ENCODE peak calls at places on chromosome 16, in eight cellular contexts. V is transverse colon, G is adrenal gland, K is IMR-90, J is tibial nerve, Y is suprapubic skin, S is endodermal cell, R is PC-3. C is an unnamed sample.

GRCh38 chr16:14304891-14305459 is 233.9 kb downstream of the MRTFB start:
- DNase-seq in V (no peak), Y (no peak), J (no peak), S (no peak), G (no peak), K (no peak), R (no peak), C (no peak)

GRCh38 chr16:5979905-5980550 is 882.4 kb upstream of the EEF2KMT start:
- DNase-seq in J (no peak), V (peak; percentile 10), G (no peak), K (no peak), S (peak; percentile 70), Y (no peak), R (no peak), C (no peak)

GRCh38 chr16:67718668-67719047 is 458 bp downstream of the GFOD2 start:
- DNase-seq in G (no peak), K (no peak), S (no peak), R (no peak), V (peak; percentile 11), Y (no peak), J (no peak), C (no peak)

GRCh38 chr16:17160285-17160854 is 310.4 kb downstream of the XYLT1 start:
- DNase-seq in R (no peak), K (peak; percentile 45), G (no peak), S (no peak), J (no peak), Y (no peak), V (no peak), C (no peak)

GRCh38 chr16:67395458-67396158 is 2.3 kb upstream of the TPPP3 start:
- DNase-seq in G (no peak), R (no peak), Y (peak; percentile 64), V (no peak), S (no peak), K (peak; percentile 72), J (no peak), C (no peak)

GRCh38 chr16:11743308-11744074 is 834 bp upstream of the TXNDC11 start:
- DNase-seq in S (no peak), Y (peak; percentile 83), K (peak; percentile 49), V (peak; percentile 39), J (peak; percentile 30), R (peak; percentile 8), G (peak; percentile 81), C (peak; percentile 44)

GRCh38 chr16:19704321-19705130 is 13.5 kb downstream of the KNOP1 start:
- DNase-seq in V (no peak), Y (no peak), G (peak; percentile 76), R (peak; percentile 16), K (peak; percentile 77), S (no peak), J (no peak), C (no peak)

GRCh38 chr16:56775162-56775561 is 45.2 kb downstream of the NUP93 start:
- DNase-seq in J (no peak), G (no peak), K (no peak), V (no peak), R (no peak), Y (no peak), S (no peak), C (no peak)

GRCh38 chr16:2385441-2385840 is 43.8 kb upstream of the CCNF start:
- DNase-seq in S (peak; percentile 49), G (no peak), R (peak; percentile 64), Y (no peak), J (no peak), V (no peak), K (peak; percentile 27), C (no peak)

GRCh38 chr16:68737046-68737729 is at the start of gene CDH1:
- DNase-seq in J (no peak), K (no peak), G (no peak), S (peak; percentile 98), R (peak; percentile 86), V (peak; percentile 95), Y (peak; percentile 84), C (no peak)

GRCh38 chr16:30876867-30877266 is 17.0 kb downstream of the BCL7C start:
- DNase-seq in V (no peak), Y (no peak), J (no peak), S (peak; percentile 70), R (no peak), G (no peak), K (no peak), C (no peak)

GRCh38 chr16:2706085-2706484 is 13.9 kb downstream of the PRSS27 start:
- DNase-seq in S (no peak), V (no peak), R (no peak), Y (no peak), K (no peak), G (no peak), J (no peak), C (no peak)

GRCh38 chr16:23145186-23145585 is 4.1 kb downstream of the USP31 start:
- DNase-seq in K (no peak), R (peak; percentile 11), S (peak; percentile 60), Y (no peak), J (no peak), G (no peak), V (no peak), C (no peak)

GRCh38 chr16:2236362-2237075 is at the start of gene DNASE1L2:
- DNase-seq in J (no peak), R (peak; percentile 14), V (no peak), S (peak; percentile 82), Y (peak; percentile 67), G (no peak), K (no peak), C (no peak)

GRCh38 chr16:58509256-58510096 is 5.8 kb upstream of the SETD6 start:
- DNase-seq in G (peak; percentile 46), S (no peak), K (no peak), J (no peak), R (no peak), V (no peak), Y (peak; percentile 34), C (no peak)

GRCh38 chr16:12498077-12498476 is 305.6 kb downstream of the CPPED1 start:
- DNase-seq in V (no peak), R (no peak), S (no peak), J (no peak), K (no peak), G (no peak), Y (no peak), C (no peak)

GRCh38 chr16:3513892-3514600 is 13.2 kb downstream of the CLUAP1 start:
- DNase-seq in R (no peak), V (no peak), K (peak; percentile 50), G (no peak), Y (no peak), J (no peak), S (no peak), C (no peak)

GRCh38 chr16:689175-689897 is 862 bp downstream of the WDR24 start:
- DNase-seq in R (no peak), V (no peak), S (no peak), K (no peak), G (no peak), Y (no peak), J (no peak), C (no peak)

GRCh38 chr16:56423584-56424403 is 1.6 kb downstream of the AMFR start:
- DNase-seq in K (no peak), V (no peak), Y (no peak), G (no peak), S (no peak), R (no peak), J (no peak), C (no peak)

GRCh38 chr16:78641463-78641862 is 542.0 kb downstream of the WWOX start:
- DNase-seq in G (no peak), K (no peak), J (no peak), V (no peak), S (no peak), Y (no peak), R (no peak), C (no peak)

GRCh38 chr16:12160815-12161550 is 184.4 kb downstream of the SNX29 start:
- DNase-seq in J (no peak), K (no peak), R (no peak), G (no peak), V (no peak), S (no peak), Y (no peak), C (no peak)

GRCh38 chr16:48531011-48531962 is 78.7 kb downstream of the N4BP1 start:
- DNase-seq in S (peak; percentile 32), Y (peak; percentile 74), R (no peak), J (peak; percentile 55), K (no peak), V (no peak), G (no peak), C (peak; percentile 59)

GRCh38 chr16:81707411-81708321 is 71.4 kb upstream of the PLCG2 start:
- DNase-seq in J (no peak), K (peak; percentile 73), R (peak; percentile 37), G (no peak), S (no peak), V (peak; percentile 84), Y (no peak), C (no peak)

GRCh38 chr16:24701521-24701951 is 27.9 kb upstream of the TNRC6A start:
- DNase-seq in J (peak; percentile 19), Y (no peak), G (peak; percentile 61), K (peak; percentile 51), V (no peak), S (no peak), R (peak; percentile 49), C (peak; percentile 32)

GRCh38 chr16:76926595-76926994 is 264.4 kb upstream of the MON1B start:
- DNase-seq in S (no peak), G (no peak), R (no peak), K (no peak), V (no peak), J (no peak), Y (no peak), C (no peak)
- TF ChIP-seq CTCF in S (no peak), G (no peak), R (no peak), K (no peak), V (no peak), J (no peak), Y (no peak), C (no peak)

DNA sequence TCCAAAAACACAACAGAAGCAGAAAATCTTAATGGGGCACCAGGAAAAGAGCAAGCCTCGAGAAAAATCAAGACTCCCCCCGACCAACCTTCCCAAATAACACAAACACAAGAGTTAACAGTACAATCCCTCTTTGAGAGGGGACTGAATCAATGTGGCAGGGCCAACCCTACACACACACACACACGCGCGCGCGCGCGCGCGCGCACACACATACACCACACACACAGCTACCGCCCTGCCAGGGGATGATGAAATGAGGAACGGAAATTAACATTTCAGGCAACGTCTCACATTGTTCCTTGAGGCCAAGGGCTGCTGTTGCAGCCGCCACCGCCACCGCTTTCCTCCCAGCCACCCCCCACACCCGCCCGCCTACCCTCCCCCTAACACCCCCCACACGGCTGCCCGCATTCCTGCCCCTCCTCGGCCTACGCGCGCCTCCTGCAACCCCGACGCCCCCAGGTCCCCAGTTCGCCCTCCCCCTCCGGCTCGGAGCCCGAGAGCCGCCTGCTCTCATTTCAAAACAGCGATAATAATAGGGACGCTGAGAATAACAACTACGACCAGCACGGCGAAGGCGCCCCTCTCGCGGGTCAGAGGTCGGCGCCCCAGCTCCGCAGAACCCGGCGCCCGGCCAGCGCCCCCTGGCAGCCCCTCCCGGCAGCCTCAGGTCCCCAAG is 1.2 kb downstream of the ANKRD11 start:
- DNase-seq in G (peak; percentile 96), Y (peak; percentile 94), J (peak; percentile 92), R (peak; percentile 82), S (peak; percentile 90), V (peak; percentile 88), K (peak; percentile 96), C (peak; percentile 83)
- H3K4me1 ChIP-seq in G (peaks cover 60% of the 10 kb centered on the region), Y (peaks cover 51% of the 10 kb centered on the region), J (peaks cover 55% of the 10 kb centered on the region), R (peaks cover 21% of the 10 kb centered on the region), S (peaks cover 8% of the 10 kb centered on the region), V (peaks cover 49% of the 10 kb centered on the region), K (peaks cover 14% of the 10 kb centered on the region), C (peaks cover 9% of the 10 kb centered on the region)

GRCh38 chr16:89316701-89317100 is 99.2 kb downstream of the ZNF778 start:
- DNase-seq in R (no peak), K (no peak), J (no peak), G (no peak), V (no peak), Y (no peak), S (no peak), C (no peak)
- H3K36me3 ChIP-seq in R (peaks cover 4% of the 10 kb centered on the region), K (peaks cover 29% of the 10 kb centered on the region), J (no peaks in the 10 kb centered on the region), G (no peaks in the 10 kb centered on the region), V (no peaks in the 10 kb centered on the region), Y (peaks cover 14% of the 10 kb centered on the region), S (peaks cover 25% of the 10 kb centered on the region), C (no peaks in the 10 kb centered on the region)

GRCh38 chr16:85153046-85153445 is 40.8 kb upstream of the CIBAR2 start:
- DNase-seq in V (no peak), K (no peak), S (no peak), G (no peak), J (no peak), Y (no peak), R (no peak), C (no peak)
- TF ChIP-seq CTCF in V (no peak), K (no peak), S (no peak), G (no peak), J (no peak), Y (no peak), R (no peak), C (no peak)

C was measured in uterus.